ENCODE peak calls at places on chromosomes 13 and 19, in ten cellular contexts. W, T, U, B, I, P, Y, H, F and O are unnamed samples.
A peak's percentile ranks its signal among the peaks of the same experiment; 100 is the strongest.

GRCh38 chr19:48495391-48495790 is 16.2 kb downstream of the LMTK3 start:
- DNase-seq in W (no peak), T (no peak), U (no peak), B (no peak), I (no peak), P (no peak), Y (no peak), H (no peak), F (no peak), O (no peak)

GRCh38 chr19:48102870-48103751 is 7.5 kb downstream of the PLA2G4C start:
- DNase-seq in W (peak; percentile 71), T (no peak), U (peak; percentile 28), B (no peak), I (no peak), P (no peak), Y (no peak), H (peak; percentile 5), F (no peak), O (no peak)

GRCh38 chr19:55353356-55353802 is 1.1 kb downstream of the COX6B2 start:
- DNase-seq in W (no peak), T (no peak), U (no peak), B (no peak), I (no peak), P (no peak), Y (no peak), H (no peak), F (no peak), O (no peak)

GRCh38 chr13:28983661-28984060 is 163.5 kb downstream of the MTUS2 start:
- DNase-seq in W (no peak), T (no peak), U (no peak), B (no peak), I (no peak), P (no peak), Y (no peak), H (no peak), F (no peak), O (no peak)

GRCh38 chr13:113493315-113493951 is 2.9 kb upstream of the DCUN1D2 start:
- DNase-seq in W (peak; percentile 22), T (no peak), U (no peak), B (no peak), I (peak; percentile 86), P (no peak), Y (no peak), H (no peak), F (no peak), O (no peak)

GRCh38 chr19:13978306-13978705 is 26.0 kb downstream of the DCAF15 start:
- DNase-seq in W (no peak), T (peak; percentile 85), U (no peak), B (no peak), I (no peak), P (no peak), Y (peak; percentile 29), H (no peak), F (peak; percentile 24), O (peak; percentile 26)

GRCh38 chr19:41638624-41639023 is 11.8 kb upstream of the CEACAM4 start:
- DNase-seq in W (no peak), T (no peak), U (no peak), B (no peak), I (no peak), P (no peak), Y (no peak), H (no peak), F (no peak), O (no peak)

GRCh38 chr13:60583196-60583908 is 186.3 kb downstream of the TDRD3 start:
- DNase-seq in W (no peak), T (peak; percentile 30), U (no peak), B (no peak), I (no peak), P (no peak), Y (no peak), H (no peak), F (no peak), O (no peak)

GRCh38 chr13:100291626-100292025 is 202.7 kb downstream of the PCCA start:
- DNase-seq in W (no peak), T (no peak), U (no peak), B (no peak), I (no peak), P (no peak), Y (no peak), H (no peak), F (no peak), O (no peak)

GRCh38 chr19:38505958-38506357 is 72.5 kb downstream of the RYR1 start:
- DNase-seq in W (no peak), T (no peak), U (no peak), B (no peak), I (no peak), P (no peak), Y (no peak), H (no peak), F (no peak), O (no peak)

GRCh38 chr13:30172593-30173300 is 134.6 kb downstream of the KATNAL1 start:
- DNase-seq in W (no peak), T (no peak), U (no peak), B (no peak), I (no peak), P (no peak), Y (no peak), H (no peak), F (no peak), O (no peak)

GRCh38 chr13:108227651-108228272 is 9.6 kb downstream of the ABHD13 start:
- DNase-seq in W (no peak), T (no peak), U (no peak), B (no peak), I (peak; percentile 11), P (no peak), Y (no peak), H (no peak), F (no peak), O (no peak)

GRCh38 chr13:48072787-48073186 is 22.1 kb downstream of the MED4 start:
- DNase-seq in W (no peak), T (no peak), U (no peak), B (no peak), I (no peak), P (no peak), Y (no peak), H (no peak), F (no peak), O (no peak)

GRCh38 chr13:30618186-30618937 is 642 bp downstream of the USPL1 start:
- DNase-seq in W (peak; percentile 14), T (peak; percentile 43), U (peak; percentile 36), B (no peak), I (no peak), P (peak; percentile 41), Y (no peak), H (no peak), F (no peak), O (no peak)

GRCh38 chr13:44218501-44219240 is 155.0 kb upstream of the SERP2 start:
- DNase-seq in W (no peak), T (peak; percentile 67), U (no peak), B (no peak), I (no peak), P (no peak), Y (no peak), H (no peak), F (no peak), O (no peak)

GRCh38 chr19:7199613-7200533 is 94.3 kb downstream of the INSR start:
- DNase-seq in W (no peak), T (peak; percentile 65), U (no peak), B (no peak), I (no peak), P (no peak), Y (no peak), H (no peak), F (no peak), O (no peak)

GRCh38 chr13:110472904-110473563 is 88.5 kb downstream of the RAB20 start:
- DNase-seq in W (no peak), T (no peak), U (no peak), B (no peak), I (no peak), P (no peak), Y (no peak), H (no peak), F (no peak), O (no peak)

GRCh38 chr13:73966331-73966730 is 167.9 kb downstream of the KLF12 start:
- DNase-seq in W (no peak), T (no peak), U (no peak), B (no peak), I (no peak), P (no peak), Y (no peak), H (no peak), F (no peak), O (peak; percentile 6)

GRCh38 chr19:5587661-5588060 is 19.9 kb upstream of the TINCR start:
- DNase-seq in W (no peak), T (no peak), U (no peak), B (no peak), I (no peak), P (no peak), Y (no peak), H (no peak), F (no peak), O (no peak)

GRCh38 chr19:6270822-6271221 is 9.0 kb downstream of the MLLT1 start:
- DNase-seq in W (no peak), T (no peak), U (no peak), B (no peak), I (no peak), P (no peak), Y (no peak), H (no peak), F (no peak), O (no peak)

GRCh38 chr13:93248627-93249047 is 22.0 kb downstream of the GPC6 start:
- DNase-seq in W (peak; percentile 73), T (no peak), U (no peak), B (no peak), I (peak; percentile 34), P (no peak), Y (no peak), H (no peak), F (no peak), O (no peak)

GRCh38 chr13:40662866-40663265 is 3.6 kb downstream of the FOXO1 start:
- DNase-seq in W (no peak), T (no peak), U (peak; percentile 45), B (no peak), I (no peak), P (no peak), Y (peak; percentile 31), H (no peak), F (no peak), O (no peak)

GRCh38 chr13:85828094-85828684 is 29.0 kb upstream of the SLITRK6 start:
- DNase-seq in W (peak; percentile 39), T (no peak), U (no peak), B (no peak), I (no peak), P (no peak), Y (no peak), H (no peak), F (no peak), O (peak; percentile 12)

GRCh38 chr19:16381756-16382401 is 57.3 kb downstream of the KLF2 start:
- DNase-seq in W (no peak), T (peak; percentile 70), U (no peak), B (no peak), I (no peak), P (no peak), Y (no peak), H (no peak), F (peak; percentile 23), O (peak; percentile 71)